ENCODE peak calls at places on chromosome 22, in nine cellular contexts. W is cardiac muscle cell, Z is fibroblast of lung, C is bronchial epithelial cell, R is omental fat pad, I is Peyer's patch, N is suprapubic skin, S is lung, J is adrenal gland. B is an unnamed sample.

GRCh38 chr22:27778299-27779090 is 23.1 kb downstream of the MN1 start:
- DNase-seq in I (no peak), C (no peak), W (no peak), R (no peak), S (no peak), N (no peak), Z (peak), J (no peak), B (no peak)

GRCh38 chr22:27975381-27976013 is 56.4 kb upstream of the PITPNB start:
- DNase-seq in Z (peak), W (no peak), J (no peak), S (no peak), N (no peak), I (no peak), R (no peak), C (peak), B (no peak)

GRCh38 chr22:37601540-37602442 is 6.8 kb upstream of the GGA1 start:
- DNase-seq in N (no peak), J (peak), W (peak), Z (peak), S (peak), C (peak), I (peak), R (no peak), B (peak)

GRCh38 chr22:38135133-38135706 is 24.7 kb upstream of the BAIAP2L2 start:
- DNase-seq in S (no peak), R (no peak), I (peak), J (no peak), W (no peak), N (no peak), Z (peak), C (peak), B (peak)

GRCh38 chr22:48099671-48100070 is 1337.2 kb downstream of the TBC1D22A start:
- DNase-seq in R (no peak), S (no peak), W (no peak), J (no peak), I (peak), N (peak), Z (no peak), C (no peak), B (no peak)

GRCh38 chr22:20756846-20757245 is 17.1 kb upstream of the SERPIND1 start:
- DNase-seq in J (no peak), W (no peak), N (no peak), I (no peak), R (no peak), Z (no peak), C (no peak), S (no peak), B (no peak)

GRCh38 chr22:37588540-37589215 is 8.8 kb upstream of the LGALS2 start:
- DNase-seq in Z (no peak), W (no peak), R (no peak), N (no peak), I (peak), C (no peak), S (no peak), J (peak), B (no peak)

GRCh38 chr22:24474221-24474620 is 20.9 kb upstream of the UPB1 start:
- DNase-seq in W (no peak), Z (peak), N (no peak), S (no peak), I (no peak), J (no peak), R (no peak), C (peak), B (peak)

GRCh38 chr22:19271856-19272535 is 19.5 kb downstream of the CLTCL1 start:
- DNase-seq in S (no peak), J (peak), N (no peak), Z (peak), R (no peak), C (peak), I (no peak), W (no peak), B (no peak)

GRCh38 chr22:42066133-42066761 is 4.4 kb downstream of the NAGA start:
- DNase-seq in Z (no peak), N (no peak), R (no peak), C (no peak), W (no peak), I (peak), J (no peak), S (no peak), B (no peak)

GRCh38 chr22:28025333-28025732 is 106.3 kb upstream of the PITPNB start:
- DNase-seq in C (no peak), Z (no peak), S (no peak), N (peak), J (peak), R (peak), W (no peak), I (peak), B (no peak)

GRCh38 chr22:37234736-37235711 is 9.0 kb downstream of the RAC2 start:
- DNase-seq in J (no peak), R (no peak), C (no peak), I (peak), Z (no peak), N (no peak), W (no peak), S (no peak), B (no peak)

GRCh38 chr22:23565942-23566715 is 14.0 kb downstream of the IGLL1 start:
- DNase-seq in I (no peak), W (peak), Z (no peak), S (no peak), R (no peak), C (no peak), J (no peak), N (peak), B (peak)

GRCh38 chr22:36816635-36817428 is at the start of gene PVALB:
- DNase-seq in I (no peak), N (no peak), W (peak), R (no peak), C (no peak), J (no peak), Z (peak), S (no peak), B (peak)

GRCh38 chr22:40588726-40589125 is 47.8 kb downstream of the MRTFA start:
- DNase-seq in C (peak), I (no peak), W (no peak), S (no peak), J (no peak), Z (no peak), N (no peak), R (no peak), B (no peak)

GRCh38 chr22:38172489-38173155 is 9.0 kb downstream of the PLA2G6 start:
- DNase-seq in C (peak), I (peak), Z (peak), S (peak), R (no peak), W (no peak), J (peak), N (peak), B (peak)

GRCh38 chr22:22210889-22211833 is 33.4 kb upstream of the VPREB1 start:
- DNase-seq in S (no peak), R (no peak), J (no peak), W (no peak), N (no peak), Z (no peak), C (no peak), I (no peak), B (no peak)

GRCh38 chr22:27962268-27963191 is 43.5 kb upstream of the PITPNB start:
- DNase-seq in J (no peak), W (no peak), N (no peak), C (no peak), S (no peak), R (no peak), Z (no peak), I (no peak), B (no peak)

GRCh38 chr22:24437820-24438328 is 10.5 kb downstream of the ADORA2A start:
- DNase-seq in W (no peak), Z (no peak), I (peak), R (no peak), J (no peak), N (peak), S (no peak), C (peak), B (no peak)

GRCh38 chr22:40797427-40797826 is 21.7 kb downstream of the SLC25A17 start:
- DNase-seq in N (no peak), R (no peak), C (peak), Z (peak), J (no peak), W (no peak), S (no peak), I (no peak), B (no peak)

GRCh38 chr22:19143967-19144400 is 467 bp downstream of the ESS2 start:
- DNase-seq in N (no peak), I (no peak), S (no peak), J (no peak), Z (peak), C (peak), R (no peak), W (no peak), B (peak)

GRCh38 chr22:24553597-24554315 is 1.2 kb downstream of the GUCD1 start:
- DNase-seq in Z (peak), C (no peak), N (no peak), I (peak), R (no peak), S (no peak), W (no peak), J (peak), B (no peak)

GRCh38 chr22:43289976-43290663 is 53.1 kb downstream of the SCUBE1 start:
- DNase-seq in W (no peak), N (peak), J (no peak), I (peak), S (peak), C (no peak), Z (peak), R (no peak), B (no peak)

GRCh38 chr22:19543970-19544708 is 19.9 kb upstream of the CLDN5 start:
- DNase-seq in R (no peak), C (no peak), N (no peak), Z (no peak), W (no peak), S (no peak), J (no peak), I (peak), B (no peak)

GRCh38 chr22:19717181-19717580 is 2.9 kb downstream of the SEPTIN5 start:
- DNase-seq in C (no peak), Z (no peak), N (no peak), W (no peak), J (no peak), R (no peak), S (no peak), I (no peak), B (no peak)

GRCh38 chr22:37747090-37747714 is 50.4 kb downstream of the TRIOBP start:
- DNase-seq in I (no peak), J (peak), R (no peak), Z (peak), W (no peak), N (no peak), C (peak), S (no peak), B (peak)

GRCh38 chr22:41352058-41352457 is 29.7 kb upstream of the TEF start:
- DNase-seq in Z (peak), J (no peak), I (no peak), N (no peak), W (no peak), R (no peak), S (no peak), C (peak), B (no peak)

GRCh38 chr22:37982938-37983859 is 1.2 kb downstream of the SOX10 start:
- DNase-seq in S (no peak), I (no peak), N (no peak), R (no peak), Z (no peak), C (no peak), W (no peak), J (no peak), B (no peak)

GRCh38 chr22:42317691-42318547 is 47.5 kb upstream of the TCF20 start:
- DNase-seq in C (peak), W (no peak), I (no peak), J (no peak), N (no peak), S (peak), R (no peak), Z (no peak), B (no peak)

GRCh38 chr22:39229688-39230260 is 15.0 kb downstream of the PDGFB start:
- DNase-seq in N (no peak), I (no peak), Z (no peak), S (no peak), C (no peak), W (no peak), J (no peak), R (no peak), B (no peak)

GRCh38 chr22:22888509-22889353 is 1.1 kb downstream of the IGLL5 start:
- DNase-seq in I (peak), Z (no peak), W (no peak), N (no peak), S (no peak), R (no peak), J (no peak), C (no peak), B (no peak)

GRCh38 chr22:22933807-22934542 is 46.4 kb downstream of the IGLL5 start:
- DNase-seq in J (no peak), R (no peak), Z (no peak), I (no peak), N (no peak), S (no peak), W (no peak), C (no peak), B (no peak)

GRCh38 chr22:21866821-21867527 is 471 bp downstream of the MAPK1 start:
- DNase-seq in S (no peak), Z (no peak), J (peak), R (no peak), N (peak), I (peak), C (no peak), W (peak), B (no peak)

GRCh38 chr22:39745789-39746188 is 147.8 kb downstream of the ENTHD1 start:
- DNase-seq in C (no peak), N (no peak), R (no peak), W (no peak), S (no peak), J (no peak), Z (no peak), I (no peak), B (no peak)

GRCh38 chr22:45067731-45068130 is 57.9 kb upstream of the PHF21B start:
- DNase-seq in N (no peak), I (no peak), W (no peak), Z (no peak), R (no peak), C (no peak), J (no peak), S (no peak), B (no peak)

GRCh38 chr22:45064313-45065268 is 54.8 kb upstream of the PHF21B start:
- DNase-seq in J (peak), C (peak), Z (peak), I (no peak), N (no peak), W (no peak), R (no peak), S (no peak), B (peak)

GRCh38 chr22:45069925-45070324 is 60.1 kb upstream of the PHF21B start:
- DNase-seq in S (no peak), W (no peak), Z (no peak), I (no peak), N (no peak), R (no peak), C (peak), J (no peak), B (no peak)

GRCh38 chr22:45061332-45061731 is 51.5 kb upstream of the PHF21B start:
- DNase-seq in I (no peak), J (no peak), C (no peak), R (no peak), N (no peak), S (no peak), W (no peak), Z (no peak), B (no peak)

DNA sequence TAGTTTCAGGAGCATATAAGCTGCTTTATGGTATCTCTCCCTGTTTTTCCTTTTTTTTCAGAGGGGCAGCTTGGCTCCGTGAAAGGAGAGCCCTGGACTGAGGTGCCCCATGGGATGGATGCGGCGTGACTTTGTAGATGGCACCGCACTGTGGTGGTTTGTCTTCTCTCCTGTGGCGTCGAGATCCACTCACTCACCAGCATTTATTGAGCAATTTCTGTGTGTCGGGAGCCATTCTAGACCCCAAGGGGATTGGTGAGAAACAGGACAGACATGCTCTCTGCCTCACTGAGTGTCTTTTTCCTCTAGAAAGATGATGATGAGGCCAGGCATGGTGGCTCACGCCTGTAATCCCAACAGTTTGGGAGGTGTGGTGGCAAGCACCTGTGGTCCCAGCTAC is 55.9 kb upstream of the PHF21B start:
- DNase-seq in R (no peak), C (no peak), I (no peak), W (no peak), Z (no peak), J (no peak), S (no peak), N (no peak), B (no peak)
- TF ChIP-seq CTCF in R (no peak), C (no peak), I (no peak), W (no peak), Z (no peak), J (no peak), S (no peak), N (no peak), B (no peak)

GRCh38 chr22:50174382-50175190 is 4.1 kb downstream of the PANX2 start:
- DNase-seq in Z (no peak), R (no peak), C (no peak), I (no peak), S (no peak), J (no peak), N (peak), W (no peak), B (no peak)

GRCh38 chr22:50175191-50175461 is 4.6 kb downstream of the PANX2 start:
- DNase-seq in W (no peak), Z (no peak), N (no peak), R (no peak), J (no peak), I (no peak), S (no peak), C (no peak), B (no peak)

GRCh38 chr22:50173221-50173982 is 2.9 kb downstream of the PANX2 start:
- DNase-seq in N (no peak), S (no peak), Z (no peak), R (no peak), J (no peak), I (no peak), W (no peak), C (no peak), B (no peak)

GRCh38 chr22:50171965-50172421 is 1.5 kb downstream of the PANX2 start:
- DNase-seq in Z (no peak), W (no peak), I (no peak), S (no peak), C (no peak), R (no peak), J (no peak), N (no peak), B (no peak)

GRCh38 chr22:50173983-50174355 is 3.4 kb downstream of the PANX2 start:
- DNase-seq in W (no peak), S (no peak), R (no peak), C (no peak), I (no peak), N (peak), J (no peak), Z (no peak), B (no peak)
- TF ChIP-seq CTCF in W (no peak), S (no peak), R (no peak), C (no peak), I (no peak), N (no peak), J (no peak), Z (no peak), B (no peak)

DNA sequence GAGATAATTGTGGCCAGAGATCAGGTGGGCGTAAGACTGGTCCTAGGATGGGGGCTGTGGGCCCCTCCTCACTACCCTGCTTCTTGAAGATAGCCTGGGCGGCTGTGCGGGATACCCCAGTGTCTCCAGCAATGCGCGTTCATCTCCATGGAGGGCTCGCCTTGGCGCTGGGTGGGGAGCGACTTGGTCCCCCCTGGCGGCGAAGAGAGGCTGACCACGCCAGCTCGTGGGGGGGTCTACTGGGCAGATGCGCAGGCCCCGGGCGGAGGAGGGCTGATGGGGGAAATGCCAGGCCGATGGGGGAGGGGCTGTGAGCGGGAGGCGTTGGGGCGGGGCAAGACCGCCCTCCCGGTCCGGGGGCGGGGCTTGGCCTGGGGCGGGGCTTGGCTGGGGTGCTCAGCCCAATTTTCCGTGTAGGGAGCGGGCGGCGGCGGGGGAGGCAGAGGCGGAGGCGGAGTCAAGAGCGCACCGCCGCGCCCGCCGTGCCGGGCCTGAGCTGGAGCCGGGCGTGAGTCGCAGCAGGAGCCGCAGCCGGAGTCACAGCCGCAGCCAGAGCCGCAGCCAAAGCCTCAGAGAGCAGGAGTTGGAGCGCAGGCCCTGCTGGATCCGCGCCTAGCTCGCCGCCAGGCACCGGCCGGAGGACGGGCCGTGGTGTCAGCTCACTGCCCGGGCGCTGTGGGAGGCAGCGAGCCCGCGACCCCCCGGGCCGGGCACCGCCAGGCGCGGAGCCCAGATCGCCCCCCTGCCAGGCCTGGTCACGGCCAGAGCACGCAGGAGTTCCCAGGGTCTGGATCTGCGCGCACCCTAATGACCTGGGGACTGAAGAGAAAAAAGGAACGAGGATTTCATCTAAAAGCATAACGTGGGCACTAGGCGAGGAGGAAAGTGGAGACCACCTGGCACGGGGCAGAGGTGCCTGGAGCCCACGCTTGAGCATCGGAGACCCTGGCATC is at the start of gene SLC35E4:
- DNase-seq in S (peak), J (peak), Z (peak), I (peak), N (peak), W (peak), R (peak), C (peak), B (peak)
- TF ChIP-seq CTCF in S (peak), J (no peak), Z (peak), I (peak), N (peak), W (peak), R (no peak), C (peak), B (no peak)

GRCh38 chr22:26318975-26319374 is 110.1 kb upstream of the ASPHD2 start:
- DNase-seq in S (no peak), R (no peak), I (no peak), C (peak), Z (peak), N (no peak), W (no peak), J (no peak), B (peak)
- TF ChIP-seq CTCF in S (no peak), R (no peak), I (no peak), C (peak), Z (peak), N (no peak), W (no peak), J (no peak), B (no peak)

DNA sequence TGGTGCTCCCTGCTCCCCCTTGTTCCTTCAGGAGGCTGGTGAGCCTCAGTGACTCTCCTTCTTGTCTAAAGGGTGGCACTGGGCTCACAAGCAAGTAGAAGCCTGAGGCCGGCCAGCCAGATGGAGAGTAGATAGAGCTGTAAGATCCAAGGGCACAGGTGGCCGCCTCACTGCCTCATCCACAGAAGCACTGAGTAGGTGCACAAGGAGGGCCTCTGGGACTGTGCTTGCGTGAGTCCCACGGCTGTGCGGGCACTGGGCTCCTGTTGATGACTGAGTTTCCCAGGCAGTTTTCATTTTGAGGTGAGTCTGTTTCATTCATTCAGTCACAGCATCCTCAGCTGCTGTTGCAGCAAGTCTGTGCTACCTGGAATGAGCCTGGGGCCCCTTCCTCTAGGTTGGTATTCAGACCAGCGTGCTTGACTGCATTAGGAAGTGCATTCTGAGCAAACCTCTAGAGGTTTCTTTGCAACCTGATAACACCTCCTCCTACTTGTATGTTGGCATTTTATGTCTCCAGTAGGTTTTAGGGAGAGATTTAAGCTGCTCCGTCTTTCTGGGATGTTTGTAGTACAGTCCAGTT is 184.0 kb downstream of the TBC1D22A start:
- DNase-seq in I (no peak), R (no peak), N (no peak), J (no peak), S (no peak), C (no peak), Z (no peak), W (no peak), B (no peak)
- TF ChIP-seq CTCF in I (no peak), R (no peak), N (no peak), J (no peak), S (no peak), C (no peak), Z (no peak), W (no peak), B (no peak)